ENCODE peak calls at places on chromosomes 4 and X, in six cellular contexts. U is central memory CD4-positive, alpha-beta T cell; W is stimulated activated CD4-positive, alpha-beta T cell treated with anti-CD3 and anti-CD28 coated beads, Interleukin-2, amount 100 ng/mL, for 24 hours; J is cardiac muscle cell; Y is fibroblast of lung; L is activated CD4-positive, alpha-beta T cell treated with anti-CD3 and anti-CD28 coated beads for 36 hours. A is an unnamed sample.

GRCh38 chrX:13398073-13398823 is 78.4 kb upstream of the ATXN3L start:
- DNase-seq in U (no peak), W (peak; percentile 8), J (no peak), Y (peak; percentile 100), L (peak; percentile 43), A (peak; percentile 98)

GRCh38 chr4:53899544-53900274 is 164.7 kb downstream of the CHIC2 start:
- DNase-seq in U (no peak), W (no peak), J (no peak), Y (peak; percentile 43), L (no peak), A (peak; percentile 91)

GRCh38 chr4:5783486-5783885 is 72.5 kb downstream of the EVC start:
- DNase-seq in U (no peak), W (no peak), J (no peak), Y (no peak), L (no peak), A (no peak)

GRCh38 chrX:12741416-12741815 is 49.8 kb upstream of the PRPS2 start:
- DNase-seq in U (no peak), W (no peak), J (no peak), Y (no peak), L (no peak), A (no peak)

GRCh38 chr4:2290488-2290887 is 28.6 kb upstream of the MXD4 start:
- DNase-seq in U (no peak), W (no peak), J (no peak), Y (no peak), L (no peak), A (no peak)

GRCh38 chrX:149825424-149825823 is 43.7 kb downstream of the MAGEA9 start:
- DNase-seq in U (no peak), W (peak; percentile 59), J (peak; percentile 52), Y (no peak), L (peak; percentile 72), A (no peak)

GRCh38 chrX:11632732-11633131 is 33.0 kb downstream of the ARHGAP6 start:
- DNase-seq in U (no peak), W (no peak), J (no peak), Y (no peak), L (no peak), A (no peak)

GRCh38 chr4:1043658-1044468 is 32.4 kb downstream of the FGFRL1 start:
- DNase-seq in U (no peak), W (peak; percentile 36), J (no peak), Y (peak; percentile 99), L (peak; percentile 72), A (peak; percentile 99)

GRCh38 chr4:3880595-3881120 is 114.5 kb downstream of the ADRA2C start:
- DNase-seq in U (peak; percentile 42), W (peak; percentile 83), J (peak; percentile 88), Y (peak; percentile 39), L (peak; percentile 87), A (no peak)

GRCh38 chrX:64206556-64207162 is 1.2 kb upstream of the AMER1 start:
- DNase-seq in U (no peak), W (no peak), J (peak; percentile 51), Y (no peak), L (no peak), A (no peak)

GRCh38 chrX:6667048-6667768 is 132.3 kb upstream of the VCX3A start:
- DNase-seq in U (no peak), W (no peak), J (no peak), Y (no peak), L (no peak), A (no peak)

GRCh38 chrX:48891402-48892288 is 5.9 kb downstream of the TIMM17B start:
- DNase-seq in U (peak; percentile 73), W (peak; percentile 77), J (peak; percentile 91), Y (peak; percentile 78), L (peak; percentile 85), A (peak; percentile 87)

GRCh38 chrX:109940411-109940810 is 62.5 kb upstream of the TMEM164 start:
- DNase-seq in U (no peak), W (no peak), J (no peak), Y (peak; percentile 23), L (no peak), A (no peak)

GRCh38 chr4:96599752-96600151 is 759.9 kb downstream of the PDHA2 start:
- DNase-seq in U (no peak), W (no peak), J (no peak), Y (no peak), L (no peak), A (no peak)

GRCh38 chr4:56468097-56468422 is 643 bp downstream of the SRP72 start:
- DNase-seq in U (no peak), W (peak; percentile 29), J (peak; percentile 55), Y (peak; percentile 49), L (peak; percentile 53), A (no peak)

GRCh38 chrX:3811331-3812311 is 98.2 kb upstream of the PRKX start:
- DNase-seq in U (peak; percentile 60), W (peak; percentile 29), J (peak; percentile 44), Y (peak; percentile 39), L (peak; percentile 63), A (peak; percentile 42)

GRCh38 chr4:186104895-186105720 is 604 bp downstream of the FAM149A start:
- DNase-seq in U (no peak), W (peak; percentile 14), J (peak; percentile 38), Y (no peak), L (peak; percentile 20), A (no peak)

GRCh38 chrX:155009994-155010472 is 12.5 kb downstream of the F8 start:
- DNase-seq in U (no peak), W (no peak), J (no peak), Y (no peak), L (no peak), A (no peak)

GRCh38 chr4:15132739-15133138 is 130.5 kb downstream of the CPEB2 start:
- DNase-seq in U (no peak), W (no peak), J (no peak), Y (no peak), L (no peak), A (peak; percentile 9)

GRCh38 chr4:26192921-26193894 is 127.6 kb upstream of the RBPJ start:
- DNase-seq in U (no peak), W (no peak), J (no peak), Y (no peak), L (peak; percentile 66), A (no peak)

GRCh38 chrX:43836435-43837184 is 45.6 kb downstream of the MAOB start:
- DNase-seq in U (peak; percentile 14), W (no peak), J (peak; percentile 26), Y (peak; percentile 13), L (no peak), A (no peak)

GRCh38 chr4:68373513-68373912 is 23.6 kb upstream of the YTHDC1 start:
- DNase-seq in U (peak; percentile 66), W (peak; percentile 62), J (peak; percentile 89), Y (peak; percentile 84), L (peak; percentile 82), A (peak; percentile 78)

GRCh38 chr4:89469512-89469911 is 161.9 kb upstream of the GPRIN3 start:
- DNase-seq in U (no peak), W (no peak), J (no peak), Y (no peak), L (no peak), A (no peak)

GRCh38 chrX:132331532-132331931 is 112.3 kb upstream of the RAP2C start:
- DNase-seq in U (no peak), W (no peak), J (no peak), Y (no peak), L (no peak), A (no peak)